ENCODE peak calls at places on chromosome 15, in five cellular contexts. Y is foreskin fibroblast, G is tibial artery, P is esophagus squamous epithelium, R is breast epithelium. V is an unnamed sample.

GRCh38 chr15:74319596-74320357 is 47.7 kb downstream of the CYP11A1 start:
- DNase-seq in Y (no peak), P (no peak), G (no peak), R (no peak), V (peak; percentile 45)

GRCh38 chr15:73617310-73617709 is 15.9 kb downstream of the NPTN start:
- DNase-seq in Y (no peak), P (no peak), R (no peak), G (no peak), V (no peak)

GRCh38 chr15:30895461-30896210 is 8.1 kb upstream of the FAN1 start:
- DNase-seq in P (no peak), Y (no peak), R (no peak), G (no peak), V (no peak)

GRCh38 chr15:94298359-94298758 is 67.0 kb downstream of the MCTP2 start:
- DNase-seq in Y (no peak), P (no peak), G (no peak), R (no peak), V (no peak)

GRCh38 chr15:48893311-48893710 is 15.4 kb downstream of the EID1 start:
- DNase-seq in G (no peak), R (no peak), P (no peak), Y (no peak), V (no peak)

GRCh38 chr15:34927726-34928125 is 41.8 kb downstream of the AQR start:
- DNase-seq in Y (no peak), G (no peak), R (no peak), P (no peak), V (no peak)

GRCh38 chr15:63157891-63158431 is 684 bp upstream of the RPS27L start:
- DNase-seq in P (no peak), Y (peak; percentile 89), G (peak; percentile 74), R (peak; percentile 33), V (no peak)

GRCh38 chr15:56982987-56983386 is 64.5 kb downstream of the TCF12 start:
- DNase-seq in P (no peak), G (no peak), R (no peak), Y (no peak), V (no peak)

GRCh38 chr15:65052956-65053355 is 7.8 kb downstream of the SLC51B start:
- DNase-seq in G (no peak), P (no peak), R (no peak), Y (no peak), V (no peak)

GRCh38 chr15:44307712-44308111 is 19.2 kb downstream of the GOLM2 start:
- DNase-seq in R (no peak), G (no peak), Y (no peak), P (no peak), V (no peak)
- H3K4me3 ChIP-seq in R (no peak overlapping the region), G (no peak overlapping the region), Y (no peak overlapping the region), P (no peak overlapping the region), V (no peak overlapping the region)

GRCh38 chr15:68578175-68578959 is 426 bp upstream of the CORO2B start:
- DNase-seq in P (no peak), Y (peak; percentile 94), G (peak; percentile 66), R (peak; percentile 41), V (no peak)
- H3K4me3 ChIP-seq in P (peak overlapping the region; percentile 40), Y (peak overlapping the region; percentile 75), G (peak overlapping the region; percentile 59), R (peak overlapping the region; percentile 48), V (no peak overlapping the region)

GRCh38 chr15:90531147-90531546 is 1.4 kb downstream of the CRTC3 start:
- DNase-seq in Y (peak; percentile 24), P (no peak), G (no peak), R (no peak), V (no peak)
- H3K4me3 ChIP-seq in Y (peak overlapping the region; percentile 87), P (peak overlapping the region; percentile 65), G (peak overlapping the region; percentile 96), R (peak overlapping the region; percentile 68), V (peak overlapping the region; percentile 67)

DNA sequence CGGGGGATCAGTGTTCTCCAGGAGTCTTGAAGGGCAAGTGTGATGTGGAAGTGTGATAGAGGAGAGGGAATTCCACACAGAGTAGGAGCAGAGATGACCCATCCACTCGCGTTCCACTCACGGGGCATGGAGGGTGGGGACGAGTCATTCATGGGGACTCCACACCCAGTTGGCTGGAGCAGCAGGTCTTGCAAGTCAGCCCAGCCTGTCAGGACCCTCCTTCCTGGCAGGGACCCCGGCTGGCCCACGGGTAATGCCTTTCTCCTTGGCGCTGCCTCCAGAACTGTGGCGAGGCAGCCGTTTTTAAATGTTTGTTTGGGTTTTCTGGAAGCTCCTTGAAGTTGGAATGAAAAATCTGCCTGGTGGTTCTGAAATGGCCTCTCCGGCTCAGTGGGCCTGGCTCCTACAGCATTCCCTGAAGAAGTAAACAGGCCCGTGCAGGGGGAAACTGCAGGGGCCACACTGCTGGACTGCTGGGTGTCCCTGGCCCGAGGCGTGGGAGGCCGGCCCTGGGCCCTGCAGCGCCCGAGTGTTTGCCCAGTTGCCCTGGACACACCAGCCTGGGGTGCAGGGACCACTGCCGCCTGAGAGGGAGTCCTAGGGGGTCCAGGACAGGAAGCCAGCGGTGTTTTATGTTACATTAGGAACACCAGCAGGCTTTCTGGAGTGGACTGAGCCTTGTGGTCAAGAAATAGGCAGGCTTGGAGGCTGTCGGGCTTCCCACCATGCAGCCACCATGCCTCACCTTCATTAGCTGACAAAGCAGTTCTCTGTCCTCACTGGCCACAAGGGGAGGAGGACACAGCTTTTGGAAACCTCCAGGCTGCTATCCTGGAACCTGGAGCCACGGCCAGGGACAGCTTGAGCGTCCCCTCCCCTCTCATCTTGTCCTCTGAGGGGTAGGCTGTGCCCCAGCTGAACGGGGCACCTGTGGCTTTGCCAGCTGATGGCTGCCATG is 61.3 kb downstream of the CEMIP start:
- DNase-seq in P (no peak), G (no peak), R (no peak), Y (no peak), V (no peak)
- H3K4me3 ChIP-seq in P (no peak overlapping the region), G (no peak overlapping the region), R (no peak overlapping the region), Y (no peak overlapping the region), V (no peak overlapping the region)

GRCh38 chr15:67794832-67795574 is 30.3 kb upstream of the SKOR1 start:
- DNase-seq in G (no peak), R (no peak), Y (no peak), P (no peak), V (no peak)
- H3K4me3 ChIP-seq in G (no peak overlapping the region), R (no peak overlapping the region), Y (no peak overlapping the region), P (no peak overlapping the region), V (no peak overlapping the region)

GRCh38 chr15:72196409-72197044 is 1.1 kb downstream of the GRAMD2A start:
- DNase-seq in R (no peak), P (no peak), Y (no peak), G (no peak), V (no peak)
- H3K4me3 ChIP-seq in R (peak overlapping the region; percentile 44), P (peak overlapping the region; percentile 54), Y (no peak overlapping the region), G (no peak overlapping the region), V (no peak overlapping the region)